ENCODE peak calls at places on chromosomes 3 and 15, in ten cellular contexts. One of them, this sample, is unnamed.

GRCh38 chr15:101458908-101459578 is 30.5 kb downstream of the PCSK6 start:
- DNase-seq in brain microvascular endothelial cell: no peak
- DNase-seq in astrocyte: no peak
- DNase-seq in GM23248: no peak
- DNase-seq in CD4-positive, alpha-beta T cell: no peak
- DNase-seq in endodermal cell: peak
- DNase-seq in right atrium auricular region: no peak
- DNase-seq in aorta: no peak
- DNase-seq in naive thymus-derived CD4-positive, alpha-beta T cell: no peak
- DNase-seq in left ventricle myocardium inferior: no peak
- DNase-seq in this sample: no peak

GRCh38 chr15:92069308-92070244 is 216.1 kb downstream of the SLCO3A1 start:
- DNase-seq in naive thymus-derived CD4-positive, alpha-beta T cell: no peak
- DNase-seq in astrocyte: peak
- DNase-seq in aorta: peak
- DNase-seq in brain microvascular endothelial cell: peak
- DNase-seq in left ventricle myocardium inferior: peak
- DNase-seq in right atrium auricular region: peak
- DNase-seq in endodermal cell: no peak
- DNase-seq in CD4-positive, alpha-beta T cell: peak
- DNase-seq in GM23248: peak
- DNase-seq in this sample: peak

GRCh38 chr3:78804251-78805037 is 963.4 kb downstream of the ROBO1 start:
- DNase-seq in brain microvascular endothelial cell: no peak
- DNase-seq in naive thymus-derived CD4-positive, alpha-beta T cell: no peak
- DNase-seq in aorta: no peak
- DNase-seq in CD4-positive, alpha-beta T cell: no peak
- DNase-seq in GM23248: peak
- DNase-seq in endodermal cell: no peak
- DNase-seq in left ventricle myocardium inferior: no peak
- DNase-seq in right atrium auricular region: no peak
- DNase-seq in astrocyte: peak
- DNase-seq in this sample: no peak

GRCh38 chr15:66661432-66662096 is 40.5 kb upstream of the SMAD6 start:
- DNase-seq in GM23248: no peak
- DNase-seq in endodermal cell: no peak
- DNase-seq in right atrium auricular region: peak
- DNase-seq in astrocyte: no peak
- DNase-seq in aorta: peak
- DNase-seq in brain microvascular endothelial cell: peak
- DNase-seq in CD4-positive, alpha-beta T cell: no peak
- DNase-seq in left ventricle myocardium inferior: peak
- DNase-seq in naive thymus-derived CD4-positive, alpha-beta T cell: no peak
- DNase-seq in this sample: peak

GRCh38 chr15:89912674-89913396 is at the start of gene ARPIN:
- DNase-seq in right atrium auricular region: no peak
- DNase-seq in endodermal cell: peak
- DNase-seq in astrocyte: peak
- DNase-seq in GM23248: peak
- DNase-seq in brain microvascular endothelial cell: peak
- DNase-seq in naive thymus-derived CD4-positive, alpha-beta T cell: peak
- DNase-seq in CD4-positive, alpha-beta T cell: no peak
- DNase-seq in left ventricle myocardium inferior: peak
- DNase-seq in aorta: peak
- DNase-seq in this sample: peak

GRCh38 chr3:150377601-150378466 is 30.3 kb upstream of the TSC22D2 start:
- DNase-seq in GM23248: peak
- DNase-seq in naive thymus-derived CD4-positive, alpha-beta T cell: no peak
- DNase-seq in CD4-positive, alpha-beta T cell: no peak
- DNase-seq in astrocyte: no peak
- DNase-seq in aorta: no peak
- DNase-seq in endodermal cell: no peak
- DNase-seq in brain microvascular endothelial cell: no peak
- DNase-seq in right atrium auricular region: no peak
- DNase-seq in left ventricle myocardium inferior: no peak
- DNase-seq in this sample: no peak

GRCh38 chr15:93382196-93382820 is 293.3 kb upstream of the RGMA start:
- DNase-seq in right atrium auricular region: no peak
- DNase-seq in astrocyte: no peak
- DNase-seq in naive thymus-derived CD4-positive, alpha-beta T cell: no peak
- DNase-seq in endodermal cell: no peak
- DNase-seq in left ventricle myocardium inferior: no peak
- DNase-seq in brain microvascular endothelial cell: no peak
- DNase-seq in CD4-positive, alpha-beta T cell: no peak
- DNase-seq in GM23248: no peak
- DNase-seq in aorta: no peak
- DNase-seq in this sample: no peak

GRCh38 chr3:7205535-7206331 is 344.8 kb downstream of the GRM7 start:
- DNase-seq in brain microvascular endothelial cell: no peak
- DNase-seq in naive thymus-derived CD4-positive, alpha-beta T cell: no peak
- DNase-seq in endodermal cell: no peak
- DNase-seq in GM23248: no peak
- DNase-seq in right atrium auricular region: no peak
- DNase-seq in left ventricle myocardium inferior: no peak
- DNase-seq in aorta: no peak
- DNase-seq in CD4-positive, alpha-beta T cell: no peak
- DNase-seq in astrocyte: peak
- DNase-seq in this sample: no peak

GRCh38 chr3:128166971-128167453 is 13.7 kb downstream of the EEFSEC start:
- DNase-seq in endodermal cell: no peak
- DNase-seq in brain microvascular endothelial cell: no peak
- DNase-seq in CD4-positive, alpha-beta T cell: no peak
- DNase-seq in left ventricle myocardium inferior: no peak
- DNase-seq in naive thymus-derived CD4-positive, alpha-beta T cell: no peak
- DNase-seq in GM23248: no peak
- DNase-seq in astrocyte: no peak
- DNase-seq in aorta: no peak
- DNase-seq in right atrium auricular region: no peak
- DNase-seq in this sample: no peak

GRCh38 chr3:128167646-128167972 is 14.3 kb downstream of the EEFSEC start:
- DNase-seq in right atrium auricular region: no peak
- DNase-seq in left ventricle myocardium inferior: no peak
- DNase-seq in astrocyte: no peak
- DNase-seq in GM23248: no peak
- DNase-seq in aorta: no peak
- DNase-seq in CD4-positive, alpha-beta T cell: no peak
- DNase-seq in naive thymus-derived CD4-positive, alpha-beta T cell: no peak
- DNase-seq in brain microvascular endothelial cell: no peak
- DNase-seq in endodermal cell: no peak
- DNase-seq in this sample: no peak

GRCh38 chr3:128168830-128169229 is 15.5 kb downstream of the EEFSEC start:
- DNase-seq in endodermal cell: no peak
- DNase-seq in GM23248: no peak
- DNase-seq in astrocyte: no peak
- DNase-seq in brain microvascular endothelial cell: no peak
- DNase-seq in naive thymus-derived CD4-positive, alpha-beta T cell: no peak
- DNase-seq in left ventricle myocardium inferior: no peak
- DNase-seq in right atrium auricular region: no peak
- DNase-seq in aorta: no peak
- DNase-seq in CD4-positive, alpha-beta T cell: no peak
- DNase-seq in this sample: no peak

GRCh38 chr3:128170866-128171516 is 17.7 kb downstream of the EEFSEC start:
- DNase-seq in left ventricle myocardium inferior: no peak
- DNase-seq in aorta: no peak
- DNase-seq in CD4-positive, alpha-beta T cell: no peak
- DNase-seq in GM23248: peak
- DNase-seq in right atrium auricular region: peak
- DNase-seq in brain microvascular endothelial cell: peak
- DNase-seq in endodermal cell: peak
- DNase-seq in astrocyte: peak
- DNase-seq in naive thymus-derived CD4-positive, alpha-beta T cell: no peak
- DNase-seq in this sample: peak

DNA sequence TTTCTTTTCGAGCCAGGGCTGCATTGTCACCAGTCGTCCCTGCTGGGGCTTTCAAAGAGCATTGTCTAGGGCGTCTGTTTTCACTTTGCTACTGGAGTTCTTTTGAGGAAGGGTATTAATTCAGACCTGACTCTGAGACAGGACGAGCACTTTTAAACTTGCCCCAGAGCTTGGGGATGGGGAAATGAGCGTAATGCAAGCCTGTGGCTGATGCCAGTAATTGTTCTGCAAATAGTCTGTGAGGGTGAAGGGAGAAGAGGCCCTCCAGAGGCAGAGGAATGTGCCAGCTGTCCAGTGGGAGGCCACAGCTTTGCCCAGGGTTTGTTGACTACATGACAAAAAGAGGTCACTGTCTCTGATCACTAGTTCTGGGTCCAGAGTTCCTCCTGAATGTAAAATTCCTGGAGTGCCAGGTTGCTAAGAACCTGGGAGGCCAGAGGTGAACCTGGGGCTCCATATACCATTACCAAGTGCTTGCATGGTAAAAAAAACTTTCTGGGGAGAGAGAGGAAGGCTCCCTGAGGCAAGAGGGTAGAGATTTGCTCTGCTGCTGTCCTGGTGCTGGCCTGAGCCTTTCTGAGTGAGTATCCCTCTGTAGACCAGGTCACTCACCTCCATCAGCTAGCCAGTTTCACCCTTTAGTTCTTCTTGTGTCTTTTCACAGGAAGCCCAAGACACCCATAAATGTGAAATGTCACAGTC is 14.8 kb downstream of the EEFSEC start:
- DNase-seq in naive thymus-derived CD4-positive, alpha-beta T cell: no peak
- DNase-seq in right atrium auricular region: no peak
- DNase-seq in aorta: no peak
- DNase-seq in CD4-positive, alpha-beta T cell: no peak
- DNase-seq in brain microvascular endothelial cell: no peak
- DNase-seq in astrocyte: no peak
- DNase-seq in endodermal cell: no peak
- DNase-seq in GM23248: no peak
- DNase-seq in left ventricle myocardium inferior: no peak
- DNase-seq in this sample: no peak
- H3K27ac ChIP-seq in naive thymus-derived CD4-positive, alpha-beta T cell: no peak
- H3K27ac ChIP-seq in right atrium auricular region: peak
- H3K27ac ChIP-seq in aorta: no peak
- H3K27ac ChIP-seq in CD4-positive, alpha-beta T cell: no peak
- H3K27ac ChIP-seq in brain microvascular endothelial cell: no peak
- H3K27ac ChIP-seq in astrocyte: no peak
- H3K27ac ChIP-seq in endodermal cell: peak
- H3K27ac ChIP-seq in GM23248: no peak
- H3K27ac ChIP-seq in left ventricle myocardium inferior: peak
- H3K27ac ChIP-seq in this sample: no peak

GRCh38 chr3:47315069-47315647 is 32.4 kb downstream of the KLHL18 start:
- DNase-seq in CD4-positive, alpha-beta T cell: no peak
- DNase-seq in right atrium auricular region: no peak
- DNase-seq in aorta: peak
- DNase-seq in left ventricle myocardium inferior: peak
- DNase-seq in brain microvascular endothelial cell: no peak
- DNase-seq in endodermal cell: no peak
- DNase-seq in GM23248: peak
- DNase-seq in naive thymus-derived CD4-positive, alpha-beta T cell: no peak
- DNase-seq in astrocyte: no peak
- DNase-seq in this sample: no peak

GRCh38 chr3:47314056-47314764 is 31.5 kb downstream of the KLHL18 start:
- DNase-seq in astrocyte: no peak
- DNase-seq in aorta: no peak
- DNase-seq in left ventricle myocardium inferior: no peak
- DNase-seq in brain microvascular endothelial cell: no peak
- DNase-seq in GM23248: no peak
- DNase-seq in naive thymus-derived CD4-positive, alpha-beta T cell: no peak
- DNase-seq in CD4-positive, alpha-beta T cell: no peak
- DNase-seq in right atrium auricular region: no peak
- DNase-seq in endodermal cell: no peak
- DNase-seq in this sample: no peak

GRCh38 chr3:47319952-47320351 is 37.2 kb downstream of the KLHL18 start:
- DNase-seq in naive thymus-derived CD4-positive, alpha-beta T cell: no peak
- DNase-seq in endodermal cell: no peak
- DNase-seq in astrocyte: no peak
- DNase-seq in left ventricle myocardium inferior: no peak
- DNase-seq in aorta: no peak
- DNase-seq in brain microvascular endothelial cell: no peak
- DNase-seq in CD4-positive, alpha-beta T cell: no peak
- DNase-seq in right atrium auricular region: no peak
- DNase-seq in GM23248: no peak
- DNase-seq in this sample: no peak

GRCh38 chr3:47323431-47324277 is 40.9 kb downstream of the KLHL18 start:
- DNase-seq in right atrium auricular region: no peak
- DNase-seq in aorta: no peak
- DNase-seq in left ventricle myocardium inferior: no peak
- DNase-seq in astrocyte: peak
- DNase-seq in CD4-positive, alpha-beta T cell: no peak
- DNase-seq in GM23248: peak
- DNase-seq in naive thymus-derived CD4-positive, alpha-beta T cell: no peak
- DNase-seq in endodermal cell: no peak
- DNase-seq in brain microvascular endothelial cell: peak
- DNase-seq in this sample: no peak

GRCh38 chr3:47318921-47319320 is 36.2 kb downstream of the KLHL18 start:
- DNase-seq in CD4-positive, alpha-beta T cell: no peak
- DNase-seq in astrocyte: no peak
- DNase-seq in brain microvascular endothelial cell: no peak
- DNase-seq in naive thymus-derived CD4-positive, alpha-beta T cell: no peak
- DNase-seq in left ventricle myocardium inferior: no peak
- DNase-seq in aorta: no peak
- DNase-seq in right atrium auricular region: no peak
- DNase-seq in endodermal cell: no peak
- DNase-seq in GM23248: peak
- DNase-seq in this sample: no peak
- H3K27ac ChIP-seq in CD4-positive, alpha-beta T cell: no peak
- H3K27ac ChIP-seq in astrocyte: no peak
- H3K27ac ChIP-seq in brain microvascular endothelial cell: no peak
- H3K27ac ChIP-seq in naive thymus-derived CD4-positive, alpha-beta T cell: no peak
- H3K27ac ChIP-seq in left ventricle myocardium inferior: peak
- H3K27ac ChIP-seq in aorta: no peak
- H3K27ac ChIP-seq in right atrium auricular region: no peak
- H3K27ac ChIP-seq in endodermal cell: no peak
- H3K27ac ChIP-seq in GM23248: no peak
- H3K27ac ChIP-seq in this sample: no peak

DNA sequence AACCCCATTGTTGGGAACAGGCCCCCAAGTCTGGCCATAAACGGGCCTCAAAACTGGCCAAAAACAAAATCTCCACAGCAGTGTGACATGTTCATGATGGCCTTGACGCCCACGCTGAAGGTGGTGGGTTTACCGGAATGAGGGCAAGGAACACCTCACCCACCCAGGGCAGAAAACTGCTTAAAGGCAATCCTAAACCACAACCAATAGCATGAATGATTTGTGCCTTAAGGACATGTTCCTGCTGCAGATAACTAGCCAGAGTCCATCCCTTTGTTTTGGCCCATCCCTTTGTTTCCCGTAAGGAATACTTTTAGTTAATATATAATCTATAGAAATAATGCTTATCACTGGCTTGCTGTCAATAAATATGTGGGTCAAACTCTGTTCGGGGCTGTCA is 47.7 kb downstream of the KLHDC8B start:
- DNase-seq in left ventricle myocardium inferior: no peak
- DNase-seq in CD4-positive, alpha-beta T cell: no peak
- DNase-seq in brain microvascular endothelial cell: no peak
- DNase-seq in endodermal cell: no peak
- DNase-seq in astrocyte: no peak
- DNase-seq in GM23248: no peak
- DNase-seq in naive thymus-derived CD4-positive, alpha-beta T cell: no peak
- DNase-seq in right atrium auricular region: no peak
- DNase-seq in aorta: no peak
- DNase-seq in this sample: no peak
- H3K27ac ChIP-seq in left ventricle myocardium inferior: peak
- H3K27ac ChIP-seq in CD4-positive, alpha-beta T cell: no peak
- H3K27ac ChIP-seq in brain microvascular endothelial cell: peak
- H3K27ac ChIP-seq in endodermal cell: no peak
- H3K27ac ChIP-seq in astrocyte: peak
- H3K27ac ChIP-seq in GM23248: peak
- H3K27ac ChIP-seq in naive thymus-derived CD4-positive, alpha-beta T cell: no peak
- H3K27ac ChIP-seq in right atrium auricular region: peak
- H3K27ac ChIP-seq in aorta: no peak
- H3K27ac ChIP-seq in this sample: peak

DNA sequence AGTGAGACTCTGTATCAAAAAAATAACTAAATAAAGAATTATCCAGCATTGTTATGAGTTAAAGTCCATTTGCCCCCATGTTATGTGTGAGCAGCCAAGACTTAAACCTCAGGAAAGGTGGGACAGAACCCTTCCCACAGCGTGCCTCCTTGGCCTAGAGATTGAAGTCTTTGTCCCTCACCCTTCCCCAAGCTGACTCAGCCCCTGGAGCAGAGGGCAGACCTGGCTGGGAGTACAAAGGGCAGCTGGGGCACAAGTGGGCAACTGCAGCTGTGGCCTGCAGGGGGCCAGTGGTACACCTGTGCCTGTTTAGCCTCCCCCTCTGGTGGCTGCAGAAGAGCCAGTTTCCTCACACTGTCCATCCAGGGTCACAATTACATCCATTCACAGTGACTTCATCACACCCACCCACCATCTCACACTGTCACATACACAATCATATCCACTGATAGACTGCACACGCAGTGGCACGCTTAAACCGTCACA is 940 bp upstream of the ACY1 start:
- DNase-seq in CD4-positive, alpha-beta T cell: no peak
- DNase-seq in GM23248: peak
- DNase-seq in naive thymus-derived CD4-positive, alpha-beta T cell: no peak
- DNase-seq in brain microvascular endothelial cell: no peak
- DNase-seq in astrocyte: no peak
- DNase-seq in aorta: no peak
- DNase-seq in left ventricle myocardium inferior: no peak
- DNase-seq in right atrium auricular region: no peak
- DNase-seq in endodermal cell: peak
- DNase-seq in this sample: no peak
- H3K27ac ChIP-seq in CD4-positive, alpha-beta T cell: peak
- H3K27ac ChIP-seq in GM23248: peak
- H3K27ac ChIP-seq in naive thymus-derived CD4-positive, alpha-beta T cell: peak
- H3K27ac ChIP-seq in brain microvascular endothelial cell: peak
- H3K27ac ChIP-seq in astrocyte: peak
- H3K27ac ChIP-seq in aorta: peak
- H3K27ac ChIP-seq in left ventricle myocardium inferior: peak
- H3K27ac ChIP-seq in right atrium auricular region: peak
- H3K27ac ChIP-seq in endodermal cell: peak
- H3K27ac ChIP-seq in this sample: peak

This sample was measured in tibial artery.